ENCODE peak calls at places on chromosome 5, in eight cellular contexts. T is GM23338, Z is H1, C is fibroblast of lung, G is GM12878, Y is hepatocyte, M is HepG2, X is HCT116. Q is an unnamed sample.

GRCh38 chr5:143376195-143376772 is 27.2 kb downstream of the NR3C1 start:
- DNase-seq in T (no peak), Z (no peak), C (no peak), G (no peak), Y (no peak), M (no peak), X (no peak), Q (no peak)

GRCh38 chr5:40801771-40802562 is 3.8 kb upstream of the PRKAA1 start:
- DNase-seq in T (no peak), Z (no peak), C (no peak), G (no peak), Y (no peak), M (peak), X (no peak), Q (no peak)

GRCh38 chr5:35138232-35138631 is 90.5 kb upstream of the AGXT2 start:
- DNase-seq in T (no peak), Z (no peak), C (peak), G (no peak), Y (no peak), M (no peak), X (no peak), Q (no peak)

GRCh38 chr5:30752015-30752414 is 441.5 kb upstream of the CDH6 start:
- DNase-seq in T (no peak), Z (no peak), C (no peak), G (no peak), Y (no peak), M (no peak), X (no peak), Q (no peak)

GRCh38 chr5:180563994-180564393 is 27.3 kb downstream of the SCGB3A1 start:
- DNase-seq in T (no peak), Z (no peak), C (no peak), G (peak), Y (no peak), M (no peak), X (no peak), Q (no peak)

GRCh38 chr5:157387683-157388093 is 72.3 kb upstream of the NIPAL4 start:
- DNase-seq in T (no peak), Z (no peak), C (peak), G (no peak), Y (peak), M (peak), X (peak), Q (no peak)

GRCh38 chr5:35924122-35924949 is 14.1 kb downstream of the CAPSL start:
- DNase-seq in T (no peak), Z (no peak), C (peak), G (no peak), Y (no peak), M (no peak), X (no peak), Q (peak)

GRCh38 chr5:38845555-38846378 is at the start of gene OSMR:
- DNase-seq in T (peak), Z (peak), C (peak), G (no peak), Y (peak), M (peak), X (peak), Q (no peak)

GRCh38 chr5:155004138-155004744 is 9.3 kb upstream of the KIF4B start:
- DNase-seq in T (peak), Z (peak), C (no peak), G (no peak), Y (peak), M (peak), X (peak), Q (peak)

GRCh38 chr5:132369471-132370240 is at the start of gene SLC22A5:
- DNase-seq in T (peak), Z (peak), C (peak), G (no peak), Y (peak), M (peak), X (peak), Q (no peak)

GRCh38 chr5:50962934-50963646 is 296.7 kb downstream of the PARP8 start:
- DNase-seq in T (peak), Z (peak), C (peak), G (no peak), Y (peak), M (peak), X (peak), Q (peak)
- TF ChIP-seq EZH2 in T (peak), Z (no peak), C (no peak), G (peak), Y (no peak), M (peak), X (no peak), Q (no peak)

GRCh38 chr5:77629553-77630245 is 8.8 kb downstream of the OTP start:
- DNase-seq in T (peak), Z (peak), C (no peak), G (no peak), Y (no peak), M (no peak), X (no peak), Q (no peak)
- TF ChIP-seq EZH2 in T (peak), Z (peak), C (peak), G (no peak), Y (no peak), M (no peak), X (no peak), Q (no peak)

GRCh38 chr5:167269146-167269545 is 1022.3 kb upstream of the WWC1 start:
- DNase-seq in T (no peak), Z (no peak), C (no peak), G (no peak), Y (no peak), M (no peak), X (no peak), Q (no peak)

GRCh38 chr5:167271061-167271460 is 1020.4 kb upstream of the WWC1 start:
- DNase-seq in T (no peak), Z (no peak), C (no peak), G (no peak), Y (no peak), M (no peak), X (no peak), Q (no peak)
- TF ChIP-seq EZH2 in T (no peak), Z (no peak), C (no peak), G (no peak), Y (no peak), M (no peak), X (no peak), Q (no peak)

DNA sequence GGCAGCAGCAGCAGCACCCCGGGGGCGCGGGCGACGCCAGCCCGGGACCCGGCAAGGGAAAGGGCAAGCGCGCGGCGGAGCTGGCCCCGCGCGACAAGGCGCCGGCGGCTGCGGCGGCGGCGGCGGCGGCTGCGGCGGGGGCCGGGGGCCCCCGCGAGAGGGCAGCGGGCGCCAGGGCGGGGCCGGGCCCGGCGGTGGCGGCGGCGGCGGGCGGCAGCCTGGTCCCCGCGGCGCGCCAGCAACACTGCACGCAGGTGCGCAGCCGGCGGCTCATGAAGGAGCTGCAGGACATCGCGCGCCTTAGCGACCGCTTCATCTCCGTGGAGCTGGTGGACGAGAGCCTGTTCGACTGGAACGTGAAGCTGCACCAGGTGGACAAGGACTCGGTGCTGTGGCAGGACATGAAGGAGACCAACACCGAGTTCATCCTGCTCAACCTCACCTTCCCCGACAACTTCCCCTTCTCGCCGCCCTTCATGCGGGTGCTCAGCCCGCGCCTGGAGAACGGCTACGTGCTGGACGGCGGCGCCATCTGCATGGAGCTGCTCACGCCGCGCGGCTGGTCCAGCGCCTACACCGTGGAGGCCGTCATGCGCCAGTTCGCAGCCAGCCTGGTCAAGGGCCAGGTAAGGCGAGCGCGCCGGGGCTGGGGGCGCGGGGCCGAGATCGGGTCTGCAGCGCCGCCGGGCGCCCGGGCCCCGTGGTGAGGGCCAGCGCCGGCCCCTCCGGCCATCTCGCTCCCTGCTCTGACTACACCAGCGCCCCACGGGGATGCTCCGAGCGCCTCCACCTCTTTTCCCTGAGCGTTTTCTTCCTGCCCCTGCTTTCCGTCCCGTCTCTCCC is at the start of gene UBE2QL1:
- DNase-seq in T (peak), Z (peak), C (peak), G (no peak), Y (peak), M (no peak), X (no peak), Q (no peak)
- TF ChIP-seq EZH2 in T (peak), Z (peak), C (peak), G (no peak), Y (peak), M (peak), X (no peak), Q (no peak)

GRCh38 chr5:54175-54730 is 37.7 kb upstream of the PLEKHG4B start:
- DNase-seq in T (no peak), Z (no peak), C (no peak), G (no peak), Y (no peak), M (no peak), X (no peak), Q (no peak)
- TF ChIP-seq EZH2 in T (no peak), Z (no peak), C (no peak), G (no peak), Y (no peak), M (no peak), X (no peak), Q (no peak)

Q was measured in DND-41.